ENCODE peak calls at places on chromosome 3, in six cellular contexts. One of them, this sample, is unnamed.

GRCh38 chr3:16297991-16298885 is 33.2 kb downstream of the OXNAD1 start:
- DNase-seq in mucosa of gallbladder: no peak
- DNase-seq in CD4-positive, alpha-beta T cell: no peak
- DNase-seq in GM06990: no peak
- DNase-seq in kidney tubule cell: peak; percentile 21
- DNase-seq in amniotic stem cell: no peak
- DNase-seq in this sample: no peak

GRCh38 chr3:187288176-187288893 is 3.2 kb downstream of the MASP1 start:
- DNase-seq in GM06990: no peak
- DNase-seq in amniotic stem cell: no peak
- DNase-seq in kidney tubule cell: no peak
- DNase-seq in mucosa of gallbladder: no peak
- DNase-seq in CD4-positive, alpha-beta T cell: no peak
- DNase-seq in this sample: no peak

GRCh38 chr3:127816783-127817182 is 5.5 kb downstream of the MGLL start:
- DNase-seq in kidney tubule cell: peak; percentile 18
- DNase-seq in CD4-positive, alpha-beta T cell: no peak
- DNase-seq in amniotic stem cell: no peak
- DNase-seq in mucosa of gallbladder: no peak
- DNase-seq in GM06990: no peak
- DNase-seq in this sample: no peak

GRCh38 chr3:48418651-48419050 is 11.2 kb downstream of the PLXNB1 start:
- DNase-seq in kidney tubule cell: no peak
- DNase-seq in GM06990: no peak
- DNase-seq in CD4-positive, alpha-beta T cell: no peak
- DNase-seq in amniotic stem cell: no peak
- DNase-seq in mucosa of gallbladder: no peak
- DNase-seq in this sample: no peak

GRCh38 chr3:61936344-61936937 is 375.1 kb downstream of the PTPRG start:
- DNase-seq in GM06990: no peak
- DNase-seq in CD4-positive, alpha-beta T cell: no peak
- DNase-seq in amniotic stem cell: no peak
- DNase-seq in kidney tubule cell: no peak
- DNase-seq in mucosa of gallbladder: no peak
- DNase-seq in this sample: no peak

GRCh38 chr3:8962226-8962861 is 928 bp downstream of the RAD18 start:
- DNase-seq in kidney tubule cell: no peak
- DNase-seq in mucosa of gallbladder: no peak
- DNase-seq in GM06990: no peak
- DNase-seq in amniotic stem cell: peak; percentile 2
- DNase-seq in CD4-positive, alpha-beta T cell: no peak
- DNase-seq in this sample: no peak

GRCh38 chr3:142902356-142902755 is 13.5 kb upstream of the PCOLCE2 start:
- DNase-seq in CD4-positive, alpha-beta T cell: no peak
- DNase-seq in GM06990: no peak
- DNase-seq in mucosa of gallbladder: no peak
- DNase-seq in kidney tubule cell: no peak
- DNase-seq in amniotic stem cell: no peak
- DNase-seq in this sample: no peak

GRCh38 chr3:51982838-51983577 is at the start of gene ACY1:
- DNase-seq in amniotic stem cell: peak; percentile 69
- DNase-seq in GM06990: peak; percentile 92
- DNase-seq in kidney tubule cell: peak; percentile 91
- DNase-seq in CD4-positive, alpha-beta T cell: peak; percentile 49
- DNase-seq in mucosa of gallbladder: peak; percentile 89
- DNase-seq in this sample: peak; percentile 37

GRCh38 chr3:13135251-13135810 is 62.1 kb upstream of the IQSEC1 start:
- DNase-seq in GM06990: no peak
- DNase-seq in kidney tubule cell: no peak
- DNase-seq in amniotic stem cell: no peak
- DNase-seq in CD4-positive, alpha-beta T cell: no peak
- DNase-seq in mucosa of gallbladder: no peak
- DNase-seq in this sample: no peak

GRCh38 chr3:53201190-53201504 is 40.1 kb downstream of the PRKCD start:
- DNase-seq in mucosa of gallbladder: no peak
- DNase-seq in GM06990: no peak
- DNase-seq in kidney tubule cell: no peak
- DNase-seq in amniotic stem cell: no peak
- DNase-seq in CD4-positive, alpha-beta T cell: no peak
- DNase-seq in this sample: no peak

GRCh38 chr3:53114412-53115074 is 15.7 kb downstream of the RFT1 start:
- DNase-seq in kidney tubule cell: peak; percentile 95
- DNase-seq in GM06990: no peak
- DNase-seq in mucosa of gallbladder: no peak
- DNase-seq in amniotic stem cell: no peak
- DNase-seq in CD4-positive, alpha-beta T cell: no peak
- DNase-seq in this sample: no peak

GRCh38 chr3:129576514-129577345 is 29.7 kb downstream of the PLXND1 start:
- DNase-seq in GM06990: peak; percentile 61
- DNase-seq in amniotic stem cell: no peak
- DNase-seq in kidney tubule cell: no peak
- DNase-seq in CD4-positive, alpha-beta T cell: peak; percentile 66
- DNase-seq in mucosa of gallbladder: peak; percentile 74
- DNase-seq in this sample: no peak

GRCh38 chr3:103181175-103181574 is 746.4 kb downstream of the ZPLD1 start:
- DNase-seq in GM06990: no peak
- DNase-seq in amniotic stem cell: no peak
- DNase-seq in mucosa of gallbladder: no peak
- DNase-seq in kidney tubule cell: no peak
- DNase-seq in CD4-positive, alpha-beta T cell: no peak
- DNase-seq in this sample: no peak

GRCh38 chr3:12890610-12891390 is 49.4 kb upstream of the RPL32 start:
- DNase-seq in CD4-positive, alpha-beta T cell: no peak
- DNase-seq in GM06990: no peak
- DNase-seq in mucosa of gallbladder: no peak
- DNase-seq in amniotic stem cell: no peak
- DNase-seq in kidney tubule cell: no peak
- DNase-seq in this sample: no peak

GRCh38 chr3:99751649-99752048 is 66.0 kb upstream of the CMSS1 start:
- DNase-seq in amniotic stem cell: no peak
- DNase-seq in kidney tubule cell: peak; percentile 80
- DNase-seq in GM06990: no peak
- DNase-seq in mucosa of gallbladder: no peak
- DNase-seq in CD4-positive, alpha-beta T cell: no peak
- DNase-seq in this sample: no peak

GRCh38 chr3:39724233-39724846 is 85.1 kb upstream of the MYRIP start:
- DNase-seq in CD4-positive, alpha-beta T cell: no peak
- DNase-seq in amniotic stem cell: no peak
- DNase-seq in kidney tubule cell: no peak
- DNase-seq in GM06990: no peak
- DNase-seq in mucosa of gallbladder: no peak
- DNase-seq in this sample: no peak

GRCh38 chr3:45817788-45818523 is 21.6 kb upstream of the SLC6A20 start:
- DNase-seq in mucosa of gallbladder: peak; percentile 84
- DNase-seq in GM06990: no peak
- DNase-seq in CD4-positive, alpha-beta T cell: no peak
- DNase-seq in kidney tubule cell: peak; percentile 99
- DNase-seq in amniotic stem cell: peak; percentile 34
- DNase-seq in this sample: no peak

GRCh38 chr3:6491768-6492167 is 369.1 kb upstream of the GRM7 start:
- DNase-seq in mucosa of gallbladder: no peak
- DNase-seq in CD4-positive, alpha-beta T cell: no peak
- DNase-seq in amniotic stem cell: no peak
- DNase-seq in GM06990: no peak
- DNase-seq in kidney tubule cell: no peak
- DNase-seq in this sample: no peak

GRCh38 chr3:129933471-129933870 is 40.0 kb upstream of the TMCC1 start:
- DNase-seq in mucosa of gallbladder: no peak
- DNase-seq in kidney tubule cell: no peak
- DNase-seq in amniotic stem cell: no peak
- DNase-seq in GM06990: no peak
- DNase-seq in CD4-positive, alpha-beta T cell: no peak
- DNase-seq in this sample: no peak

GRCh38 chr3:189557824-189558223 is 73.4 kb upstream of the TP63 start:
- DNase-seq in CD4-positive, alpha-beta T cell: no peak
- DNase-seq in kidney tubule cell: no peak
- DNase-seq in GM06990: no peak
- DNase-seq in amniotic stem cell: no peak
- DNase-seq in mucosa of gallbladder: no peak
- DNase-seq in this sample: no peak

GRCh38 chr3:61439116-61439459 is 122.3 kb upstream of the PTPRG start:
- DNase-seq in GM06990: no peak
- DNase-seq in CD4-positive, alpha-beta T cell: no peak
- DNase-seq in kidney tubule cell: no peak
- DNase-seq in amniotic stem cell: no peak
- DNase-seq in mucosa of gallbladder: no peak
- DNase-seq in this sample: no peak

GRCh38 chr3:136396916-136397315 is 146.8 kb downstream of the PCCB start:
- DNase-seq in amniotic stem cell: no peak
- DNase-seq in CD4-positive, alpha-beta T cell: no peak
- DNase-seq in kidney tubule cell: no peak
- DNase-seq in GM06990: no peak
- DNase-seq in mucosa of gallbladder: no peak
- DNase-seq in this sample: no peak

GRCh38 chr3:160473978-160474377 is 24.4 kb upstream of the TRIM59 start:
- DNase-seq in amniotic stem cell: peak; percentile 89
- DNase-seq in mucosa of gallbladder: no peak
- DNase-seq in GM06990: no peak
- DNase-seq in CD4-positive, alpha-beta T cell: no peak
- DNase-seq in kidney tubule cell: peak; percentile 80
- DNase-seq in this sample: no peak

GRCh38 chr3:183475019-183475418 is 46.6 kb upstream of the MCF2L2 start:
- DNase-seq in mucosa of gallbladder: no peak
- DNase-seq in GM06990: no peak
- DNase-seq in CD4-positive, alpha-beta T cell: no peak
- DNase-seq in amniotic stem cell: no peak
- DNase-seq in kidney tubule cell: no peak
- DNase-seq in this sample: no peak

GRCh38 chr3:117630885-117631284 is 921.3 kb downstream of the TUSC7 start:
- DNase-seq in mucosa of gallbladder: no peak
- DNase-seq in kidney tubule cell: peak; percentile 21
- DNase-seq in CD4-positive, alpha-beta T cell: no peak
- DNase-seq in amniotic stem cell: no peak
- DNase-seq in GM06990: no peak
- DNase-seq in this sample: no peak

GRCh38 chr3:9947025-9947995 is 4.9 kb downstream of the PRRT3 start:
- DNase-seq in amniotic stem cell: no peak
- DNase-seq in CD4-positive, alpha-beta T cell: no peak
- DNase-seq in GM06990: no peak
- DNase-seq in mucosa of gallbladder: peak; percentile 67
- DNase-seq in kidney tubule cell: peak; percentile 74
- DNase-seq in this sample: no peak

GRCh38 chr3:152550284-152550683 is 281.6 kb downstream of the MBNL1 start:
- DNase-seq in mucosa of gallbladder: no peak
- DNase-seq in kidney tubule cell: no peak
- DNase-seq in amniotic stem cell: no peak
- DNase-seq in CD4-positive, alpha-beta T cell: no peak
- DNase-seq in GM06990: no peak
- DNase-seq in this sample: no peak

GRCh38 chr3:188220988-188221818 is 67.2 kb downstream of the LPP start:
- DNase-seq in GM06990: no peak
- DNase-seq in mucosa of gallbladder: no peak
- DNase-seq in CD4-positive, alpha-beta T cell: no peak
- DNase-seq in amniotic stem cell: no peak
- DNase-seq in kidney tubule cell: peak; percentile 83
- DNase-seq in this sample: no peak

GRCh38 chr3:195086885-195087284 is 184.1 kb downstream of the XXYLT1 start:
- DNase-seq in kidney tubule cell: no peak
- DNase-seq in GM06990: no peak
- DNase-seq in amniotic stem cell: no peak
- DNase-seq in mucosa of gallbladder: no peak
- DNase-seq in CD4-positive, alpha-beta T cell: no peak
- DNase-seq in this sample: no peak

GRCh38 chr3:17432237-17432636 is 310.2 kb downstream of the TBC1D5 start:
- DNase-seq in kidney tubule cell: no peak
- DNase-seq in GM06990: no peak
- DNase-seq in amniotic stem cell: no peak
- DNase-seq in mucosa of gallbladder: no peak
- DNase-seq in CD4-positive, alpha-beta T cell: no peak
- DNase-seq in this sample: no peak

GRCh38 chr3:72303926-72304325 is 519.0 kb upstream of the PROK2 start:
- DNase-seq in kidney tubule cell: no peak
- DNase-seq in mucosa of gallbladder: no peak
- DNase-seq in GM06990: no peak
- DNase-seq in CD4-positive, alpha-beta T cell: no peak
- DNase-seq in amniotic stem cell: no peak
- DNase-seq in this sample: no peak

GRCh38 chr3:155065537-155065936 is 14.6 kb upstream of the MME start:
- DNase-seq in GM06990: no peak
- DNase-seq in kidney tubule cell: peak; percentile 92
- DNase-seq in mucosa of gallbladder: no peak
- DNase-seq in amniotic stem cell: no peak
- DNase-seq in CD4-positive, alpha-beta T cell: no peak
- DNase-seq in this sample: no peak

GRCh38 chr3:190586631-190587000 is 72.7 kb downstream of the IL1RAP start:
- DNase-seq in CD4-positive, alpha-beta T cell: no peak
- DNase-seq in amniotic stem cell: peak; percentile 49
- DNase-seq in GM06990: no peak
- DNase-seq in kidney tubule cell: peak; percentile 73
- DNase-seq in mucosa of gallbladder: no peak
- DNase-seq in this sample: no peak

This sample was measured in NCI-H1048.